ENCODE peak calls at places on chromosome 15, in eight cellular contexts. C is AG04450, L is kidney, U is fibroblast of lung, M is SK-N-SH, E is uterus, F is right lobe of liver, X is RWPE2. A is an unnamed sample.

GRCh38 chr15:100020181-100020580 is 286.9 kb upstream of the LYSMD4 start:
- DNase-seq in F (no peak), X (peak), E (no peak), L (no peak), U (no peak), M (no peak), C (no peak), A (no peak)

GRCh38 chr15:71131601-71132357 is 16.5 kb downstream of the THSD4 start:
- DNase-seq in M (no peak), C (no peak), L (no peak), F (no peak), U (peak), E (no peak), X (no peak), A (no peak)

GRCh38 chr15:31102049-31102321 is 460 bp upstream of the TRPM1 start:
- DNase-seq in U (no peak), F (no peak), L (no peak), M (peak), E (no peak), C (no peak), X (no peak), A (no peak)

GRCh38 chr15:100250166-100250800 is 91.5 kb downstream of the ADAMTS17 start:
- DNase-seq in L (no peak), E (peak), U (no peak), F (no peak), M (no peak), X (peak), C (no peak), A (no peak)

GRCh38 chr15:61653110-61653509 is 407.1 kb downstream of the VPS13C start:
- DNase-seq in L (no peak), E (peak), U (no peak), X (no peak), F (no peak), M (no peak), C (no peak), A (no peak)

GRCh38 chr15:83327041-83327440 is 42.6 kb upstream of the BNC1 start:
- DNase-seq in U (no peak), F (no peak), L (no peak), C (no peak), M (no peak), E (no peak), X (no peak), A (no peak)

GRCh38 chr15:27482344-27482743 is 511.4 kb downstream of the GABRG3 start:
- DNase-seq in E (no peak), L (no peak), C (no peak), F (no peak), U (no peak), X (no peak), M (no peak), A (no peak)

GRCh38 chr15:48096813-48097212 is 24.0 kb upstream of the SLC24A5 start:
- DNase-seq in M (no peak), U (peak), X (no peak), C (peak), F (no peak), L (no peak), E (no peak), A (no peak)

GRCh38 chr15:32705450-32705849 is 12.4 kb upstream of the GREM1 start:
- DNase-seq in X (no peak), F (no peak), E (no peak), U (peak), L (no peak), M (no peak), C (no peak), A (no peak)

GRCh38 chr15:29331669-29332068 is 62.0 kb upstream of the NSMCE3 start:
- DNase-seq in C (no peak), U (peak), L (no peak), X (no peak), F (no peak), E (no peak), M (no peak), A (no peak)

GRCh38 chr15:88202231-88202630 is 54.3 kb downstream of the NTRK3 start:
- DNase-seq in C (no peak), L (no peak), M (no peak), X (no peak), E (no peak), U (peak), F (no peak), A (no peak)

GRCh38 chr15:40510201-40510600 is 39.4 kb downstream of the CHST14 start:
- DNase-seq in L (no peak), U (no peak), X (no peak), F (no peak), E (no peak), M (no peak), C (no peak), A (no peak)

GRCh38 chr15:67083135-67083766 is 17.8 kb downstream of the SMAD3 start:
- DNase-seq in M (no peak), F (no peak), U (no peak), E (no peak), X (no peak), L (no peak), C (no peak), A (no peak)

GRCh38 chr15:46111730-46112129 is 476.9 kb downstream of the SQOR start:
- DNase-seq in F (no peak), L (no peak), M (no peak), U (no peak), E (no peak), X (no peak), C (no peak), A (no peak)

GRCh38 chr15:60526127-60526616 is 47.2 kb upstream of the ICE2 start:
- DNase-seq in F (peak), C (no peak), X (peak), U (no peak), L (no peak), M (peak), E (peak), A (no peak)

GRCh38 chr15:72784233-72784876 is 797 bp upstream of the ADPGK start:
- DNase-seq in E (peak), C (peak), F (no peak), M (peak), U (peak), L (no peak), X (no peak), A (no peak)

GRCh38 chr15:45611305-45611704 is 23.5 kb upstream of the SQOR start:
- DNase-seq in M (peak), X (no peak), C (no peak), L (no peak), U (no peak), E (no peak), F (no peak), A (no peak)

GRCh38 chr15:96360581-96361308 is 30.2 kb downstream of the NR2F2 start:
- DNase-seq in C (no peak), E (peak), X (no peak), U (no peak), F (no peak), M (peak), L (peak), A (no peak)

GRCh38 chr15:101425787-101426365 is 63.6 kb downstream of the PCSK6 start:
- DNase-seq in E (no peak), M (no peak), L (no peak), X (no peak), C (no peak), F (no peak), U (no peak), A (no peak)

GRCh38 chr15:99249270-99249817 is at the start of gene TTC23:
- DNase-seq in U (peak), M (no peak), F (no peak), L (no peak), X (no peak), E (peak), C (peak), A (no peak)

GRCh38 chr15:85330941-85331588 is 49.3 kb upstream of the AKAP13 start:
- DNase-seq in L (peak), C (no peak), U (peak), E (peak), X (peak), M (peak), F (peak), A (peak)
- H3K27ac ChIP-seq in L (peak), C (peak), U (peak), E (peak), X (peak), M (peak), F (peak), A (peak)

DNA sequence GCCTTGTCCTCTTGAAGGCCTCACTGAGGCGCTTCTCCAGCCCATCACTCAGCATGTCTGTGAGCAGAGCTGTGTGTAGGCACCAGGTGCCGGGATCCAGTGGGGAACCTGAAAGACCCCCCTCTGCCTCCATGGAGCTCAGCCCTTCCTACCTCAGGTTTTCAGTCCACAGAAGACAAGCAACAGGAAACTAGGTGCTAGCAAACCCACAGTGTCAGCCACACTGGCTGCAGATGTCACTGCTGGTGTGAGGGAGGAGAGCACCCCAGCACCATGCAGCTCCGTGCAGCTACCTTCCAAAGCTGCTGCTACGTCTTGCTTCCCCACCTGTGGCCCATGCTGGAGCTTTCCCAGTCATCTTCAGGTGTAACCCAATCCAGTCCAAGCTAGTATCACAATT is 17.9 kb downstream of the PSTPIP1 start:
- DNase-seq in L (no peak), E (no peak), M (no peak), F (no peak), C (no peak), U (no peak), X (no peak), A (no peak)
- H3K4me3 ChIP-seq in L (no peak), E (no peak), M (no peak), F (no peak), C (no peak), U (no peak), X (no peak), A (no peak)

DNA sequence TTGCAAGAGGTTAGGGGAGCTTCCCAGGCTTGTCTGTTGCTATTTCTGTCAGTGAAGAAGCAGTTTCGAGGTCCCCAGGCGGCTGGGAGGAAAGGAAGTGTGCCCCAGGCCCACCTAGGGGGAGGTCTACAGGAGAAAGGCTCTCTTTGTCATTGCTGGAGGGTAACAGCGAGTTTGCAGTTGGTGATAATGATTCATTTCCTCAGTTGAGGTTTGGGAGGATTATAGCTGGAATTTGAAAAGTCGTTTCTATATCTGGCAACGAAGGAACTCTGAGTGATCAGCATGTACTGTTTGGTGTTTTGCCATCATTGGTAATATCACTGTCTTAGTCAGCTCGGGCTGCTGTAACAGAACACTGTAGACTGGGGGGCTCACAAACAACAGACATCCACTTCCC is 65.5 kb upstream of the UBE3A start:
- DNase-seq in E (no peak), X (no peak), M (no peak), C (peak), F (no peak), L (no peak), U (peak), A (no peak)
- H3K27ac ChIP-seq in E (no peak), X (peak), M (peak), C (peak), F (no peak), L (no peak), U (no peak), A (no peak)

GRCh38 chr15:81302605-81303204 is 21.2 kb downstream of the STARD5 start:
- DNase-seq in C (no peak), U (no peak), F (no peak), X (no peak), E (no peak), L (no peak), M (no peak), A (no peak)

GRCh38 chr15:81301385-81301784 is 22.6 kb downstream of the STARD5 start:
- DNase-seq in E (no peak), U (no peak), L (no peak), X (peak), M (no peak), F (no peak), C (no peak), A (no peak)

GRCh38 chr15:81301815-81302399 is 22.0 kb downstream of the STARD5 start:
- DNase-seq in L (no peak), E (no peak), F (no peak), X (peak), U (no peak), C (no peak), M (no peak), A (no peak)

GRCh38 chr15:81304226-81304625 is 19.7 kb downstream of the STARD5 start:
- DNase-seq in C (no peak), M (no peak), E (no peak), F (no peak), U (peak), L (no peak), X (no peak), A (peak)

DNA sequence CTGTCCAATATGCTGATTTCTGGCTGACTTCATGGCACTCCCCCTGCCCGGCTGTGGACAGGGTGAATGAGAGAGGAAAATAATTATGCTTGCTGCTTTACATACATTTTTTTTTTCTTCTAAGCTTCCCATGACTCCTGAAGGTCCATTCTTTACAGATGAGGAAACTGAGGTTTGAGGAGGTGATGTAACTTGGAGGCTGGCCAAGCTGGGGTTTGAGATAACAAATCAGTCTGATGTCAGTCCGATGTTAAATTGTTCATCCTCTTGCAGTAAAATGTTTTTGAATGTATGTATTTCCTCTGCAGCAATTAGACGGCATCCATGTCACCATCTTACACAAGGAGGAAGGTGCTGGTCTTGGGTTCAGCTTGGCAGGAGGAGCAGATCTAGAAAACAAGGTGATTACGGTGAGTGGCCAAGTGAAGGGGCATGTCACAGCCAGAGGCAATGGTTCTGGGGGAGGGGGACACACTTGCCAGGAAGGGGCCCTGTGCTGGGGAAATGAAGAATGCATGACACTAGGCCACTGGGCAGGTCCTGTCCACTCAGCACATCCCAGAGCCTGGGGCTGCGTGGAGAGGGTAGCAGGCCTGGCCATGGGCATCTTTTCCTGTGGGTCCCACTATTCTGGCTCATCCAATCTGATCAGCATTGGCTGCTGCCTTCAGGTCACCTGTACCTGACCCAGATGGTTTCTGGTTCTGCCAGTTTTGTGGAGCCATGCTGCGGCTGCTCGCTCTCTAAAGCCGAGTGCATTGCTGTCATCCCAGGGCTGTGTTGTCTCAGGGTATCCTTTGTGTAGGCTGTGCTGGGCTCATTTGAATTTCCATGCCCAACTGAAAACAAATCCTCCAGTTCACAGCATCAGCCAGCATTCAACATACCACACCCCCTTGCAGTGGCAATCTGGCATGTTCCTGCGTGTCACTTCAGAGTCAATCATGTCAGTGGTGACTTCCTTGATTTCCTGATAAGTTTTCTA is 20.4 kb downstream of the STARD5 start:
- DNase-seq in U (peak), M (no peak), C (no peak), L (no peak), E (no peak), X (peak), F (no peak), A (peak)
- H3K4me3 ChIP-seq in U (no peak), M (no peak), C (no peak), L (no peak), E (no peak), X (no peak), F (no peak), A (no peak)

GRCh38 chr15:84835661-84836384 is 18.7 kb downstream of the ALPK3 start:
- DNase-seq in M (no peak), C (no peak), F (no peak), X (peak), E (no peak), U (no peak), L (no peak), A (no peak)
- H3K27ac ChIP-seq in M (no peak), C (no peak), F (no peak), X (no peak), E (no peak), U (no peak), L (no peak), A (peak)

GRCh38 chr15:92097473-92098178 is 244.1 kb downstream of the SLCO3A1 start:
- DNase-seq in F (peak), U (peak), E (no peak), X (no peak), L (no peak), C (peak), M (peak), A (no peak)
- H3K4me3 ChIP-seq in F (no peak), U (no peak), E (no peak), X (no peak), L (no peak), C (no peak), M (no peak), A (no peak)

DNA sequence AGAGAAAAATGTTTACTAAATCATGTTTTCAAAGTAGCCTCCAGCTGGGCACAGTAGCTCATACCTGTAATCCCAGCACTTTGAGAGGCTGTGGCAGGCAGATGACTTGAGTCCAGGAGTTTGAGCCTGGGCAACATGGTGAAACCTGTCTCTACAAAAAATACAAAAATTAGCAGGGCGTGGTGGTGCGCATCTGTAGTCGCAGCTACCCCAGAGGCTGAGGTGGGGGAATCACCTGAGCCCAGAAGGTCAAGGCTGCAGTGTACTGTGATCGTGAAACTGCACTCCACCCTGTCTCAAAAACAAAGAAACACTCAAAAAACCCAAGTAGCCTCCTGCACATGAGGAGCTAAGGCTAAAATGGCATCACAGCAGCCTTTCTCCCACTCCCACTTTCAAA is 1.6 kb upstream of the PPIB start:
- DNase-seq in U (no peak), F (no peak), X (no peak), C (no peak), E (no peak), L (no peak), M (no peak), A (no peak)
- H3K27ac ChIP-seq in U (no peak), F (peak), X (no peak), C (no peak), E (no peak), L (peak), M (no peak), A (peak)

GRCh38 chr15:74956648-74957300 is at the start of gene RPP25:
- DNase-seq in F (peak), C (no peak), X (peak), E (peak), L (peak), U (peak), M (peak), A (peak)

GRCh38 chr15:74955017-74955416 is 1.6 kb downstream of the RPP25 start:
- DNase-seq in C (no peak), X (no peak), F (no peak), E (no peak), L (peak), M (peak), U (no peak), A (no peak)

GRCh38 chr15:74955796-74956647 is 550 bp downstream of the RPP25 start:
- DNase-seq in U (peak), X (peak), E (peak), L (peak), M (peak), C (no peak), F (peak), A (peak)

GRCh38 chr15:74957301-74958035 is 896 bp upstream of the RPP25 start:
- DNase-seq in U (no peak), M (no peak), F (peak), E (peak), L (peak), C (no peak), X (peak), A (peak)

GRCh38 chr15:74954515-74954914 is 2.1 kb downstream of the RPP25 start:
- DNase-seq in M (peak), L (peak), E (no peak), F (no peak), C (peak), X (no peak), U (peak), A (no peak)
- H3K4me3 ChIP-seq in M (no peak), L (no peak), E (peak), F (no peak), C (no peak), X (no peak), U (no peak), A (peak)

GRCh38 chr15:79635149-79635771 is 203.1 kb downstream of the MINAR1 start:
- DNase-seq in U (no peak), F (peak), L (no peak), C (no peak), E (no peak), M (no peak), X (no peak), A (no peak)
- H3K27ac ChIP-seq in U (no peak), F (peak), L (peak), C (no peak), E (no peak), M (no peak), X (no peak), A (no peak)

A was measured in upper lobe of right lung.